ENCODE peak calls at places on chromosomes 3 and 15, in six cellular contexts. N, Z, T, O, Y and D are unnamed samples.

GRCh38 chr3:30810617-30811016 is 83.8 kb downstream of the GADL1 start:
- DNase-seq in N (no peak), Z (no peak), T (no peak), O (no peak), Y (no peak), D (no peak)

GRCh38 chr3:126745760-126746394 is 41.8 kb downstream of the CHCHD6 start:
- DNase-seq in N (no peak), Z (no peak), T (no peak), O (no peak), Y (no peak), D (peak; percentile 66)

GRCh38 chr15:101501703-101502373 is 12.3 kb upstream of the PCSK6 start:
- DNase-seq in N (no peak), Z (no peak), T (no peak), O (peak; percentile 81), Y (peak; percentile 28), D (peak; percentile 59)

GRCh38 chr15:58459562-58459961 is 27.8 kb downstream of the LIPC start:
- DNase-seq in N (no peak), Z (no peak), T (no peak), O (peak; percentile 87), Y (no peak), D (no peak)

GRCh38 chr3:55191911-55192787 is 264.3 kb upstream of the LRTM1 start:
- DNase-seq in N (no peak), Z (no peak), T (peak; percentile 98), O (no peak), Y (peak; percentile 95), D (no peak)

GRCh38 chr3:54857343-54857742 is 70.5 kb downstream of the LRTM1 start:
- DNase-seq in N (no peak), Z (no peak), T (no peak), O (no peak), Y (no peak), D (no peak)

GRCh38 chr15:100230784-100231183 is 111.0 kb downstream of the ADAMTS17 start:
- DNase-seq in N (no peak), Z (no peak), T (no peak), O (no peak), Y (no peak), D (no peak)

GRCh38 chr15:77525411-77525811 is 104.7 kb downstream of the HMG20A start:
- DNase-seq in N (no peak), Z (no peak), T (no peak), O (no peak), Y (no peak), D (no peak)

GRCh38 chr15:76060098-76060989 is 559 bp downstream of the TMEM266 start:
- DNase-seq in N (no peak), Z (no peak), T (no peak), O (no peak), Y (no peak), D (no peak)

GRCh38 chr3:7546219-7546618 is 685.3 kb downstream of the GRM7 start:
- DNase-seq in N (no peak), Z (no peak), T (no peak), O (no peak), Y (peak; percentile 3), D (no peak)

GRCh38 chr15:70088427-70088826 is 9.3 kb downstream of the TLE3 start:
- DNase-seq in N (no peak), Z (no peak), T (no peak), O (no peak), Y (no peak), D (no peak)

GRCh38 chr15:52651868-52652267 is 27.3 kb downstream of the ATOSA start:
- DNase-seq in N (peak; percentile 63), Z (no peak), T (peak; percentile 98), O (peak; percentile 78), Y (peak; percentile 92), D (peak; percentile 74)

GRCh38 chr15:71042356-71042922 is 72.8 kb upstream of the THSD4 start:
- DNase-seq in N (no peak), Z (no peak), T (peak; percentile 34), O (no peak), Y (no peak), D (no peak)

DNA sequence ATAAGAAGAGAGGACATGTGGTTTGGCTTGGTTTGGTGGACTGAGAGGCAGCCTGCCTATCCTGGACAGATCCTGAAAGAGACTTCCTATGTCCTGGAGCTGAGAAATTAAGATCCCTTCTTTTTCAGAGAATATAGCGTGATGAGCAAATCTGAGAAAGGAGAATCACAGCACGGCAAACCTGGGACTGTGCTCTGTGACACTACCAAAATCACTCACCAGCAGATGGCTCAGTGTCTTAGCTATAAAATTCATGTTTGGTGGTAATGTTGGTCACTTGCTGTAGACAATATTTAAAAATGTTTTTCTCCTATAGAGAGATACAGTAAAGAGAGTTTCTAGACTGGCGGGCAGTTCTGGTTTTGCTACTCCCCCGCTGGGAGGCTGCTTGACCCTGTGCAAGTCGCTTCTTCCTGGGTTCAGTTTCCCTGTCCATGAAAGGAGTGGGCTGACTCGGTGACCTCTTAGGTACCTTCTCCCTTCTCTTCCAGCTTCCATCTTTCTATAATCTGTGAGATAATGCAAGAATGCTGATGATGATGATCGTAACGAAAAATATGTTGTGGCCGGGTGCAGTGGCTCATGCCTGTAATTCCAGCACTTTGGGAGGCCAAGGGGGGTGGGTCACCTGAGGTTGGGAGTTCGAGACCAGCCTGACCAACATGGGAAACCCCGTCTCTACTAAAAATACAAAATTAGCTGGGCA is 7.6 kb upstream of the HES1 start:
- DNase-seq in N (no peak), Z (no peak), T (no peak), O (no peak), Y (peak; percentile 12), D (no peak)
- TF ChIP-seq CTCF in N (no peak), Z (no peak), T (no peak), O (no peak), Y (no peak), D (no peak)

DNA sequence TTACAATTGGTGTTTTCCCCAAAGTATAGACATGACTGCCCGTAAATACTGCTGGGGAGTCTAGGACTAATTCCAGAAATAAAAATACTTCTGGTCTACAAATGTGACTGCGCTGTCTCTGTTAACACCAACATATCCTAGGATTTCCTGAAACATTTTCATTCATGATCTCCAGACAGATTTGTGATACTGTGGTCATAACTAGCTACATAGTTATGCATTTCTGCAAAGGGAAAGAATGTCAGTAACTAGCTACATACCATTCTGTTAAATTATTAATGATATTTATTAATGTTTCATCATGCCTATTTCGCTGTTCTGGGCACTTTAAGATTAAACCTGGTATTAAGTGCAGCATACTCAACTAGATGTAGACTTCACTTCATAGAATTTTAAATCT is 33.3 kb downstream of the SETD5 start:
- DNase-seq in N (no peak), Z (no peak), T (no peak), O (no peak), Y (no peak), D (no peak)
- H3K27ac ChIP-seq in N (no peak overlapping the region), Z (no peak overlapping the region), T (no peak overlapping the region), O (no peak overlapping the region), Y (no peak overlapping the region), D (no peak overlapping the region)

DNA sequence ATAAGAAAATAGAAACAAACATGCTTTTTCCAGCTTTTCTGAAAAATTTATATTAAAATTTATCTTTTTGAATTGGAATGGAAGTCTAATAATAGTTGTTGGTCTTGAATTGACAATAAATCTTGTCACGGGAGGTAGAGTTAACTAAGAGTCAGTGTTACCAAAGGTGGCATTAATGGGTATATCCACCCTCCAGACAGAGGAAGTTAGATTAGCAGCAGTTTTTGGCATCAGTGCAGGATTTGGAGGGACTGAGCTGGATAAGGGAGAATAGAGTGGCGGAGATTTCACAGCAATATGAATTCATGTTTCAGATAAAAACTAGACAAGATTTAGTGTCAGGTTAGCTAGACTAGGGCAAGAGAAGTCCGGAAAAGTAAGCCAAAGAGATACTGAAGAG is 201.3 kb upstream of the ZBTB20 start:
- DNase-seq in N (no peak), Z (no peak), T (no peak), O (no peak), Y (no peak), D (no peak)
- H3K4me3 ChIP-seq in N (no peak overlapping the region), Z (no peak overlapping the region), T (no peak overlapping the region), O (no peak overlapping the region), Y (no peak overlapping the region), D (no peak overlapping the region)

GRCh38 chr3:101779047-101779807 is at the start of gene NXPE3:
- DNase-seq in N (peak; percentile 85), Z (no peak), T (peak; percentile 65), O (peak; percentile 98), Y (peak; percentile 76), D (peak; percentile 95)
- TF ChIP-seq CTCF in N (no peak), Z (no peak), T (no peak), O (peak; percentile 19), Y (no peak), D (no peak)

GRCh38 chr15:60758961-60759729 is 280.2 kb upstream of the ICE2 start:
- DNase-seq in N (no peak), Z (no peak), T (peak; percentile 97), O (no peak), Y (peak; percentile 95), D (no peak)
- H3K27ac ChIP-seq in N (no peak overlapping the region), Z (no peak overlapping the region), T (peak overlapping the region; percentile 61), O (no peak overlapping the region), Y (peak overlapping the region; percentile 93), D (peak overlapping the region; percentile 28)